ENCODE peak calls at places on chromosomes 16 and 17, in six cellular contexts. O is Calu3, F is AG09309, Q is AG10803, V is uterus, D is spleen. I is an unnamed sample.

GRCh38 chr17:72192409-72193192 is 71.8 kb downstream of the SOX9 start:
- DNase-seq in Q (peak), O (no peak), V (no peak), D (no peak), F (peak), I (no peak)

GRCh38 chr17:64611374-64611773 is 50.7 kb downstream of the SMURF2 start:
- DNase-seq in V (no peak), F (no peak), O (no peak), D (no peak), Q (no peak), I (no peak)

GRCh38 chr16:84577034-84577803 is 40.7 kb downstream of the COTL1 start:
- DNase-seq in O (peak), Q (no peak), F (no peak), V (no peak), D (no peak), I (no peak)

GRCh38 chr16:78695371-78695770 is 595.9 kb downstream of the WWOX start:
- DNase-seq in F (no peak), O (no peak), D (no peak), Q (no peak), V (no peak), I (no peak)

GRCh38 chr17:30981531-30982519 is 11.0 kb downstream of the RNF135 start:
- DNase-seq in D (no peak), Q (no peak), V (no peak), F (no peak), O (no peak), I (no peak)

GRCh38 chr17:7888184-7888920 is at the start of gene CHD3:
- DNase-seq in V (no peak), Q (no peak), F (no peak), D (no peak), O (peak), I (no peak)

GRCh38 chr17:27492470-27492869 is 36.2 kb downstream of the KSR1 start:
- DNase-seq in F (no peak), Q (no peak), D (peak), O (no peak), V (no peak), I (no peak)

GRCh38 chr17:57553525-57553924 is 191.6 kb downstream of the CCDC182 start:
- DNase-seq in O (no peak), V (no peak), D (no peak), Q (no peak), F (no peak), I (no peak)

GRCh38 chr17:50346313-50347086 is 574 bp downstream of the XYLT2 start:
- DNase-seq in D (no peak), V (peak), O (peak), F (no peak), Q (peak), I (peak)

GRCh38 chr17:17511971-17512858 is 16.0 kb upstream of the RASD1 start:
- DNase-seq in F (peak), V (peak), D (peak), O (peak), Q (peak), I (no peak)

GRCh38 chr16:13780406-13780805 is 139.5 kb upstream of the ERCC4 start:
- DNase-seq in D (no peak), O (no peak), F (no peak), Q (no peak), V (no peak), I (no peak)

GRCh38 chr17:4676777-4677176 is 27.2 kb downstream of the PELP1 start:
- DNase-seq in F (no peak), O (no peak), V (no peak), D (no peak), Q (no peak), I (no peak)

GRCh38 chr17:74373838-74374606 is 6.7 kb downstream of the GPR142 start:
- DNase-seq in F (no peak), O (peak), V (no peak), Q (no peak), D (no peak), I (no peak)

GRCh38 chr16:84507011-84507982 is 2.8 kb upstream of the MEAK7 start:
- DNase-seq in F (no peak), V (no peak), Q (peak), O (no peak), D (peak), I (peak)

GRCh38 chr16:82609140-82609539 is 17.6 kb upstream of the CDH13 start:
- DNase-seq in V (no peak), Q (peak), O (no peak), F (no peak), D (no peak), I (no peak)

GRCh38 chr16:62829615-62830014 is 793.4 kb upstream of the CDH8 start:
- DNase-seq in F (no peak), V (no peak), O (no peak), Q (no peak), D (no peak), I (no peak)

GRCh38 chr16:70250748-70251650 is 741 bp downstream of the EXOSC6 start:
- DNase-seq in D (peak), V (no peak), Q (peak), F (no peak), O (peak), I (peak)

GRCh38 chr17:74192950-74193781 is 10.3 kb upstream of the RPL38 start:
- DNase-seq in Q (no peak), D (no peak), O (no peak), V (no peak), F (no peak), I (peak)

GRCh38 chr17:80480248-80480647 is 3.8 kb upstream of the NPTX1 start:
- DNase-seq in Q (no peak), F (no peak), V (no peak), O (no peak), D (no peak), I (no peak)

GRCh38 chr17:81549031-81549557 is 3.1 kb downstream of the FAAP100 start:
- DNase-seq in D (no peak), F (no peak), Q (no peak), O (no peak), V (no peak), I (no peak)

GRCh38 chr17:45019177-45019711 is 32.2 kb downstream of the DCAKD start:
- DNase-seq in V (no peak), O (peak), F (no peak), D (peak), Q (peak), I (peak)

GRCh38 chr17:73586921-73587680 is 57.1 kb downstream of the SDK2 start:
- DNase-seq in D (no peak), F (no peak), V (no peak), Q (no peak), O (peak), I (no peak)

GRCh38 chr17:63082273-63082861 is 116.3 kb downstream of the TANC2 start:
- DNase-seq in O (no peak), Q (peak), F (peak), V (no peak), D (no peak), I (no peak)

GRCh38 chr16:46830902-46831647 is at the start of gene C16orf87:
- DNase-seq in V (peak), Q (peak), D (peak), F (peak), O (peak), I (peak)

GRCh38 chr17:2975469-2975958 is 87.9 kb downstream of the OR1D5 start:
- DNase-seq in V (no peak), O (peak), F (no peak), Q (no peak), D (no peak), I (peak)

GRCh38 chr17:3981455-3981854 is 17.2 kb upstream of the ATP2A3 start:
- DNase-seq in D (no peak), Q (no peak), V (no peak), O (no peak), F (no peak), I (peak)

GRCh38 chr16:87602005-87602790 is at the start of gene JPH3:
- DNase-seq in Q (no peak), V (no peak), O (peak), D (no peak), F (no peak), I (no peak)

GRCh38 chr16:63982156-63982555 is 1139.7 kb downstream of the CDH11 start:
- DNase-seq in Q (no peak), V (no peak), D (no peak), F (no peak), O (no peak), I (no peak)

GRCh38 chr16:20202747-20203146 is 124.6 kb downstream of the GP2 start:
- DNase-seq in V (no peak), F (no peak), D (no peak), Q (no peak), O (no peak), I (no peak)

GRCh38 chr17:64133546-64134215 is 3.7 kb upstream of the ERN1 start:
- DNase-seq in V (peak), Q (peak), O (peak), D (no peak), F (no peak), I (no peak)

GRCh38 chr17:72422505-72423285 is 301.9 kb downstream of the SOX9 start:
- DNase-seq in Q (peak), V (no peak), D (no peak), F (peak), O (peak), I (no peak)

DNA sequence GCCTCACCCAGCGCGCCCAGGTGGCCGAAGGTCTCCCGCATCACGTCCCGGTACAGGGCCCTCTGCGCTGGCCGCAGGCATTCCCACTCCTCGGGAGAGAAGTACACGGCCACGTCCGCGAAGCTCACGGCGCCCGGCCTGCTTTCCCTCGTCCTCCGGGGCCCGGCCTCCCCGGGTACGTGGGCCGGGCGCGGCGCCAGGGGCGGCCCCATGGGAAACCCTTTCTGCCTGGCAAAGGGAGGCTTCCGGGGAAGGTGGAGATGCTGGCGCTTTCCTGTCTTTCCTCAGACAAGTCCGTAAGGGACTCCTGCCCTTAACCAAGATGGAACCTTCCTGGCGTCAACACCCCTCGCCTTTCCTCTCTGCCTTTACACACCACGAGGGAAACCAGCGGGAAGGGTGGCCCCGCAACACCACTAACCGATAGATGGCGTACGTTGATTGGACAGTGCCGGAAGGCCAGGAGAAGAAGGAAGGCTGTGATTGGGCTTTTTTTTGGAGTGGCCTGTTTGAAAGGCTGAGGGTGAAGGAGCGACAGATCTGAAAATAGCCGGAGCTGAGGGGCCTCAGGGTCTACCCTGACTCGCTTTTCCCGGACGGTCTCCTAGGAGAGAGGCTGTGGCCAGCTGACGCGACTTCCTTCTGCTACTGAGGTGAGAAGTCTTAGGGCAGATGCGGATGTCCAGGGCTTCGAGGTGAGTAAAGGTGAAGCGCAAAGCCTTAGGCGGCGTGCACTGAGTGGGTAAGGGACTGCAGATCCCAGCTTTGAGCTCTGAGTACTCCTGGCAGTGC is at the start of gene ZNF785:
- DNase-seq in O (peak), V (peak), Q (peak), D (peak), F (peak), I (peak)
- TF ChIP-seq CTCF in O (peak), V (no peak), Q (peak), D (no peak), F (peak), I (peak)

GRCh38 chr17:15232517-15232915 is 32.6 kb downstream of the PMP22 start:
- DNase-seq in F (no peak), O (no peak), D (no peak), V (no peak), Q (no peak), I (no peak)

GRCh38 chr17:15231851-15232516 is 33.1 kb downstream of the PMP22 start:
- DNase-seq in F (no peak), V (no peak), Q (no peak), O (no peak), D (no peak), I (no peak)

GRCh38 chr17:15230866-15231265 is 34.3 kb downstream of the PMP22 start:
- DNase-seq in F (no peak), D (no peak), O (no peak), V (no peak), Q (no peak), I (no peak)

GRCh38 chr17:15233971-15234370 is 31.2 kb downstream of the PMP22 start:
- DNase-seq in D (no peak), O (no peak), V (no peak), F (no peak), Q (no peak), I (no peak)

GRCh38 chr17:15233022-15233805 is 31.9 kb downstream of the PMP22 start:
- DNase-seq in O (no peak), V (no peak), Q (peak), D (no peak), F (no peak), I (no peak)
- TF ChIP-seq CTCF in O (no peak), V (no peak), Q (peak), D (no peak), F (peak), I (peak)

GRCh38 chr16:73531021-73531420 is 483.1 kb upstream of the ZFHX3 start:
- DNase-seq in Q (no peak), D (no peak), O (no peak), V (no peak), F (no peak), I (no peak)

GRCh38 chr16:73529303-73530012 is 481.5 kb upstream of the ZFHX3 start:
- DNase-seq in F (no peak), Q (no peak), O (no peak), D (no peak), V (no peak), I (no peak)

GRCh38 chr16:73530529-73530928 is 482.6 kb upstream of the ZFHX3 start:
- DNase-seq in D (no peak), O (no peak), V (no peak), Q (no peak), F (no peak), I (no peak)

GRCh38 chr16:73523209-73523608 is 475.3 kb upstream of the ZFHX3 start:
- DNase-seq in Q (no peak), D (no peak), V (no peak), F (no peak), O (no peak), I (no peak)

GRCh38 chr16:73527191-73527590 is 479.3 kb upstream of the ZFHX3 start:
- DNase-seq in O (no peak), Q (no peak), F (no peak), D (no peak), V (no peak), I (no peak)
- TF ChIP-seq CTCF in O (no peak), Q (no peak), F (peak), D (no peak), V (no peak), I (no peak)

GRCh38 chr16:30142672-30143346 is 19.8 kb upstream of the MAPK3 start:
- DNase-seq in Q (no peak), O (peak), F (no peak), D (no peak), V (no peak), I (no peak)
- TF ChIP-seq CTCF in Q (no peak), O (no peak), F (no peak), D (peak), V (no peak), I (no peak)

I was measured in upper lobe of right lung.